ENCODE peak calls at places on chromosomes 4 and X, in five cellular contexts. E, M, S, F and A are unnamed samples. For H3K27me3, the result is how much of the 10 kb centered on the place peaks cover.

GRCh38 chr4:94127707-94128328 is 79.8 kb upstream of the SMARCAD1 start:
- DNase-seq in F (peak), E (peak), S (no peak), M (no peak), A (no peak)

GRCh38 chr4:112693507-112693906 is 56.6 kb downstream of the LARP7 start:
- DNase-seq in E (no peak), S (no peak), F (no peak), M (no peak), A (no peak)

GRCh38 chr4:124711469-124712416 is 789 bp downstream of the ANKRD50 start:
- DNase-seq in S (peak), M (peak), E (peak), F (peak), A (peak)

GRCh38 chr4:16265820-16266219 is 39.5 kb upstream of the TAPT1 start:
- DNase-seq in M (no peak), S (no peak), F (no peak), E (no peak), A (no peak)

GRCh38 chrX:1511829-1512228 is 25.2 kb downstream of the P2RY8 start:
- DNase-seq in E (no peak), F (no peak), M (no peak), S (no peak), A (no peak)

GRCh38 chr4:84677995-84678394 is 95.1 kb downstream of the CDS1 start:
- DNase-seq in F (no peak), M (no peak), S (no peak), E (no peak), A (no peak)

GRCh38 chrX:101347859-101348451 is 587 bp downstream of the TIMM8A start:
- DNase-seq in E (peak), F (peak), M (no peak), S (no peak), A (no peak)

GRCh38 chr4:71266090-71266794 is 72.6 kb upstream of the SLC4A4 start:
- DNase-seq in M (no peak), S (no peak), E (no peak), F (peak), A (peak)

GRCh38 chr4:7418131-7418943 is 16.4 kb downstream of the PSAPL1 start:
- DNase-seq in S (no peak), F (no peak), M (peak), E (no peak), A (no peak)

GRCh38 chr4:167282171-167282864 is 48.0 kb upstream of the SPOCK3 start:
- DNase-seq in S (no peak), F (peak), E (no peak), M (no peak), A (no peak)

GRCh38 chr4:87734936-87735335 is 64.4 kb upstream of the IBSP start:
- DNase-seq in F (no peak), E (no peak), S (no peak), M (no peak), A (no peak)

GRCh38 chrX:9884031-9884779 is 83.0 kb upstream of the CLDN34 start:
- DNase-seq in S (no peak), F (no peak), E (no peak), M (no peak), A (no peak)

GRCh38 chr4:80255374-80256095 is 10.9 kb upstream of the FGF5 start:
- DNase-seq in F (peak), E (no peak), M (no peak), S (no peak), A (no peak)

GRCh38 chr4:143186202-143186601 is 1.5 kb downstream of the USP38 start:
- DNase-seq in M (no peak), E (peak), F (peak), S (peak), A (no peak)

GRCh38 chrX:22081475-22082092 is 49.5 kb downstream of the PHEX start:
- DNase-seq in M (peak), S (no peak), E (peak), F (peak), A (peak)

GRCh38 chrX:107537815-107538214 is 88.4 kb downstream of the FRMPD3 start:
- DNase-seq in S (peak), M (peak), F (peak), E (peak), A (peak)

GRCh38 chr4:186957952-186958555 is 234.4 kb upstream of the FAT1 start:
- DNase-seq in F (peak), M (no peak), E (no peak), S (no peak), A (no peak)

GRCh38 chr4:78460368-78460767 is 91.2 kb upstream of the ANXA3 start:
- DNase-seq in F (no peak), S (no peak), E (no peak), M (no peak), A (no peak)

GRCh38 chr4:140096921-140097320 is 57.1 kb downstream of the MAML3 start:
- DNase-seq in S (no peak), F (no peak), M (no peak), E (no peak), A (no peak)

GRCh38 chr4:174122705-174123104 is 160.8 kb downstream of the FBXO8 start:
- DNase-seq in S (no peak), M (no peak), F (no peak), E (no peak), A (no peak)

GRCh38 chrX:140687706-140688105 is 21.9 kb upstream of the LINC00632 start:
- DNase-seq in S (no peak), E (no peak), F (no peak), M (no peak), A (no peak)

GRCh38 chrX:111645607-111646006 is 35.4 kb upstream of the ALG13 start:
- DNase-seq in M (no peak), S (no peak), F (no peak), E (no peak), A (no peak)

GRCh38 chrX:10397349-10397748 is 223.0 kb downstream of the MID1 start:
- DNase-seq in E (no peak), M (no peak), S (no peak), F (no peak), A (no peak)

GRCh38 chrX:105609530-105609929 is 212.8 kb upstream of the NRK start:
- DNase-seq in M (no peak), S (no peak), E (no peak), F (no peak), A (no peak)

GRCh38 chrX:129649268-129650182 is 5.2 kb downstream of the APLN start:
- DNase-seq in E (no peak), F (peak), M (no peak), S (no peak), A (peak)

GRCh38 chr4:142408003-142408441 is 438.1 kb downstream of the INPP4B start:
- DNase-seq in F (peak), S (peak), E (no peak), M (no peak), A (peak)

GRCh38 chr4:71261633-71262121 is 77.1 kb upstream of the SLC4A4 start:
- DNase-seq in M (no peak), F (peak), E (no peak), S (no peak), A (no peak)

GRCh38 chrX:133670394-133670793 is 255.1 kb upstream of the GPC4 start:
- DNase-seq in M (no peak), E (peak), S (no peak), F (peak), A (peak)

GRCh38 chr4:123599061-123599919 is 202.7 kb downstream of the SPRY1 start:
- DNase-seq in F (peak), E (peak), M (no peak), S (no peak), A (no peak)

GRCh38 chr4:106650701-106651100 is 282.1 kb upstream of the GIMD1 start:
- DNase-seq in F (no peak), M (no peak), E (no peak), S (no peak), A (no peak)

GRCh38 chrX:119887721-119888425 is 7.8 kb upstream of the AKAP14 start:
- DNase-seq in S (peak), F (peak), M (peak), E (peak), A (peak)

GRCh38 chr4:40264995-40265909 is 68.4 kb downstream of the RHOH start:
- DNase-seq in F (peak), M (no peak), S (no peak), E (peak), A (peak)

GRCh38 chr4:137961051-137961438 is 281.1 kb downstream of the SLC7A11 start:
- DNase-seq in M (no peak), F (no peak), S (no peak), E (no peak), A (no peak)

GRCh38 chrX:153348421-153348820 is 14.5 kb downstream of the ZNF275 start:
- DNase-seq in S (no peak), F (no peak), M (no peak), E (no peak), A (no peak)

DNA sequence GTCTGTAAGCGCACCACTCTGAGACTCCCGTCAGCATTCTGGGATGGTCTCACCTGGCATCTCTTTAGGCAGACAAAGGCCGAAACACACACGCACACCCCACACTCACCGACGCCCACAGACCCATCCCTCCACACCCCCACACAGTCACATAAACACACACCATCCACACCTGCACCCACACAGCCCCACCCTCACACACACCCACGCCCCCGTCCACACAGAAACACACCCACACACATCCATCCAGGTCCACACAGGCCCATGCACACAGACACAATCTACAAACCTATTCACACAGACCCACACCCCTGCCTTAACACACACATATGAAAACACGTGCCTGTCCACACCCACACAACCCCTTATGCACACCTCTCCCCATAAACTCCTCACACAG is 9.2 kb upstream of the HMX1 start:
- DNase-seq in F (no peak), M (no peak), E (no peak), S (no peak), A (no peak)
- H3K27me3 ChIP-seq in F (under half), M (under half), E (under half), S (half or more), A (under half)

DNA sequence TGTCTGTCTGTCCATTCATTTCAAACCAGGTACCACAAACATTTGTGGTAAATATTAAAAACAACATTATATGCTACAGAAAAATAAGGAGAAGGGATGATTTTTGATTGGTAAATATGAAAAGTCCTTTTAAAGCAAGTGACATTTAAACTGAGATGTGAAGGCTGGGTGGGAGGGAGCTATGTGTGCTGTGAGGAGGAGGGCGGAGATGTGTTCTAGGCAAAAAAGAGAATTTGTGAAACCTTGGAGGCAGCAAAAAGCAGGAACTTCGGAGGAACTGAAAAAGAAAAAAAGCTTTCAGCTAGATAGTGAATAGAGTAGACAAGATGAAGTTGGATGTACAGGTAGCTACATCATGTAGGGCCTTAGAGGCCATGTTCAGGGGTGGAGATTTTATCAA is 10.0 kb upstream of the ARAP2 start:
- DNase-seq in M (no peak), F (no peak), E (no peak), S (no peak), A (no peak)
- H3K27me3 ChIP-seq in M (half or more), F (under half), E (under half), S (under half), A (under half)

GRCh38 chr4:37682701-37683401 is 3.3 kb downstream of the RELL1 start:
- DNase-seq in F (no peak), M (no peak), E (peak), S (no peak), A (peak)

GRCh38 chr4:37685211-37685725 is 908 bp downstream of the RELL1 start:
- DNase-seq in F (peak), E (peak), S (no peak), M (no peak), A (no peak)

GRCh38 chr4:37685726-37686372 is 327 bp downstream of the RELL1 start:
- DNase-seq in E (peak), F (peak), M (peak), S (no peak), A (peak)

GRCh38 chr4:37686373-37687174 is at the start of gene RELL1:
- DNase-seq in E (peak), M (peak), F (peak), S (peak), A (peak)

DNA sequence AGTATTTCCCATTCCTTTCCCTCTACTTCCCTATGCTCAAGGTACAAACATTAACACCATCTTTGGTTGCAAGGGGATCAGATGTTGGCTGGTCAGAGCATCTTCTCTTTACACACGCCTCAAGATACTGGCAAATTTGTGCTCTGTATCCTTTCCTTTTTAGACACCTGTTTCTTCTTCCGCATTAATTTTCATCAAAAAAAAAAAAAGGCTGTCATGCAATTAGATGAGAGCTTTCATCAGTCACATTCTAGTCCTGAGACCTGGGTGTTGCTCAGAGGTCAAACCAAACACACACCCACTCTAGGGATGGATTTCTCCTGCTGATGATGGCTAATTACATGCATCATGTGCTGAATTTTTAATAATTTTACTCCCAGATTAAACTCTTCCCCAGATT is 2.0 kb downstream of the RELL1 start:
- DNase-seq in E (no peak), M (no peak), F (no peak), S (no peak), A (no peak)
- H3K27me3 ChIP-seq in E (under half), M (under half), F (under half), S (under half), A (under half)

DNA sequence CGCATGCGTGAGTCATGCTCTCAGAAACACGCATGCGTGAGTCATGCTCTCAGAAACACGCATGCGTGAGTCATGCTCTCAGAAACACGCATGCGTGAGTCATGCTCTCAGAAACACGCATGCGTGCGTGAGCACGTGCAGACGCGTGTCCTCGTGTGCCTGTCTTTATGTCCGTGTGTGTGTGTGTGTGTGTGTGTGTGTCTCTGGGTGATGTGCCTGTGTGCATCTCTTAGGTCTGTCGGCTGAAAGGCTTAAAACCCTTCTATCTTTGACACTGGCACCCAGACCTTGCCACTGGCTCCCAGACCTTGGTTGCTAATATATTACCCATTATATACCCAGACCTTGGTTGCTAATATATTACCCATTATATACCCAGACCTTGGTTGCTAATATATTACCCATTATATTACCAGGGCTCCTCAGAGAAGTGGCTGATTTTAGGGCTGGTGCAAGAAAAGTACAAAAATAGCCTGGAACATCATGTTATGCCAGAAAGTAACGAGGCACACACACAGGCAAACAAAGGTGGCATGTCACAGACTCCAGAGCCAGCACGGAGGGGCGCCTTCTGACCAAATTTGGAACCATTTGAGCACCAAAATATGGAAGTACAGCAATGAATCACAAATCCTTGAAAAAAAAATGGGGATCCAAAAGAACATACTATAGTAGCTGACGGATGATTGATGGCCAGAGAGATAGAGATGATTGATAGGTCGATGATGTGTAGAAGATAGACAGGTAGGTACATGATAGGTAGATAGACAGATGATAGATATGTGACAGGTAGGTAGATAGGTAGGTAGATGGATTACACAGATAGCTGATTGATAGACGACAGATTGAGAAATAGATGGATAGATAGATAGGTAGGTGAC is 19.2 kb upstream of the ADRA2C start:
- DNase-seq in F (no peak), E (no peak), S (no peak), M (no peak), A (no peak)
- H3K27me3 ChIP-seq in F (under half), E (under half), S (half or more), M (under half), A (under half)